ENCODE peak calls at places on chromosomes 12 and 14, in five cellular contexts. A, M, K, D and T are unnamed samples. For H3K4me1 and H3K36me3, the result is how much of the 10 kb centered on the place peaks cover.

GRCh38 chr12:119877639-119877948 is 474 bp upstream of the CIT start:
- DNase-seq in M (no peak), A (no peak), D (no peak), K (no peak), T (no peak)

GRCh38 chr12:109777544-109777943 is 55.7 kb downstream of the TRPV4 start:
- DNase-seq in D (no peak), M (peak), K (no peak), A (peak), T (no peak)

GRCh38 chr12:113439606-113440030 is 17.4 kb downstream of the SDSL start:
- DNase-seq in D (peak), A (peak), K (peak), M (no peak), T (no peak)

GRCh38 chr14:100875861-100876590 is 27.5 kb downstream of the RTL1 start:
- DNase-seq in D (no peak), K (no peak), A (no peak), M (peak), T (no peak)

GRCh38 chr12:71536939-71537622 is 97.5 kb downstream of the LGR5 start:
- DNase-seq in A (no peak), D (no peak), K (no peak), M (no peak), T (no peak)

GRCh38 chr12:78388461-78388860 is 476.1 kb upstream of the SYT1 start:
- DNase-seq in A (no peak), M (no peak), K (no peak), D (no peak), T (no peak)

GRCh38 chr12:109448272-109448671 is 28.8 kb downstream of the KCTD10 start:
- DNase-seq in M (no peak), K (no peak), D (no peak), A (no peak), T (no peak)

GRCh38 chr14:101506211-101506920 is 54.9 kb upstream of the DIO3 start:
- DNase-seq in D (peak), M (peak), A (no peak), K (no peak), T (peak)

GRCh38 chr12:40505327-40505726 is 186.9 kb upstream of the CNTN1 start:
- DNase-seq in D (no peak), A (no peak), K (no peak), M (no peak), T (no peak)

GRCh38 chr12:9064815-9065606 is 50.7 kb downstream of the A2M start:
- DNase-seq in K (peak), D (peak), M (peak), A (peak), T (peak)

GRCh38 chr14:90576581-90576980 is 179.8 kb downstream of the CALM1 start:
- DNase-seq in K (no peak), M (no peak), D (no peak), A (peak), T (no peak)

GRCh38 chr12:108063192-108063591 is 65.9 kb upstream of the WSCD2 start:
- DNase-seq in M (no peak), D (no peak), A (peak), K (peak), T (no peak)

GRCh38 chr14:36524220-36524837 is 4.3 kb upstream of the NKX2-1 start:
- DNase-seq in A (no peak), D (no peak), M (no peak), K (no peak), T (no peak)

DNA sequence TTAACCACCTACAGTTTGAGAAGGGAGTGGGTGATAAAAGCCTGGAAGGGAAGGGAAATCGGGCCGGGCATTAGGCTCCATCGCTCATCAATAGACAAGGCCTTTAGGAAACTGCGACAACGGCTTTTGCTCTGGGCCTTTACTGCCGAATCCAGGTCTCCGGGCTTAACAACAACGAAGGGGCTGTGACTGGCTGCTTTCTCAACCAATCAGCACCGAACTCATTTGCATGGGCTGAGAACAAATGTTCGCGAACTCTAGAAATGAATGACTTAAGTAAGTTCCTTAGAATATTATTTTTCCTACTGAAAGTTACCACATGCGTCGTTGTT is 263 bp upstream of the RNU7-1 start:
- DNase-seq in M (peak), D (peak), A (peak), K (peak), T (peak)
- H3K4me1 ChIP-seq in M (under half), D (under half), A (under half), K (under half), T (under half)

GRCh38 chr14:45128963-45129629 is 5.2 kb downstream of the FKBP3 start:
- DNase-seq in D (no peak), K (no peak), M (no peak), A (no peak), T (no peak)

GRCh38 chr14:45120109-45120508 is 14.2 kb downstream of the FKBP3 start:
- DNase-seq in K (no peak), D (no peak), A (no peak), M (no peak), T (no peak)

DNA sequence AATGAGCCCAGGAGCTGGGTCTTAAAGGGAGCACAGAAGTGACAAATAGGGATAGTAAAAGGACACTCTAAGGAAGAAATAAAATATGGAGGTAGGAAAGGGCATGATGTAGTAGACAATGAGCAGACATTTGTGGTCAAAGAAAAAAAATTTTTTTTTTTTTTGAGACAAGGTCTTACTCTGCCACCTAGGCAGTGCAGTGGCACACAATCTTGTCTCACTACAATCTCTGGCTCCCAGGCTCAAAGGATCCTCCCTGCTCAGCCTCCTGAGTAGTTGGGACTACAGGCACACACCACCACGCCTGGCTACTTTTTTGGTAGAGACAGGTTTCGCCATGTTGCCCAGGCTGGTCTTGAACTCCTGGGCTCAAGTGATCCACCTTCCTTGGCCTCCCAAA is 8.5 kb downstream of the FKBP3 start:
- DNase-seq in M (no peak), D (no peak), K (no peak), A (no peak), T (no peak)
- H3K36me3 ChIP-seq in M (half or more), D (under half), K (half or more), A (half or more), T (under half)

GRCh38 chr12:57154804-57155434 is 7.5 kb upstream of the LRP1-AS start:
- DNase-seq in D (no peak), M (no peak), K (no peak), A (no peak), T (no peak)
- H3K4me1 ChIP-seq in D (under half), M (half or more), K (under half), A (under half), T (under half)

DNA sequence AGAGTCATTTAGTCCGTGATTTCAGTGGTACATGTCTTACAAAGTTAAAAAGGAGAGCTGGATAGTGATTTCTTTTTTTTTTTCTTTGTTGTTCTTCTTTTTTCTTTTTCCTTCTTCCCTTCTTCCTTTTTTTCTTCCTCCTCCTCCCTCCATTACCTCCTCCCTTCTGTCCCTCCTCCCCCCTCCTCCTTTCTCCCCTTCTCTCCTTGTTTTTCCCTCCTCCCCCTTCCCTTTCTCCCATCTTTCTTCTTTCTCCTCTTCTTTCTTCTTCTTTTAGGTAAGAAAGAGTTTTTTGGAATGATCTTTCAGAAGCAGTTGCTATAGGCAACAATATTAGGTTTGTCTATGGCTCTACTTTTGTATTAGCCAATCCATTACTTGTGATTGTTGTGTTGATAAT is 368.6 kb downstream of the RAD51B start:
- DNase-seq in K (no peak), D (no peak), A (no peak), M (no peak), T (no peak)
- H3K36me3 ChIP-seq in K (under half), D (under half), A (under half), M (under half), T (under half)

GRCh38 chr12:42932937-42933336 is 343.4 kb upstream of the PRICKLE1 start:
- DNase-seq in A (no peak), M (no peak), K (no peak), D (no peak), T (no peak)
- H3K4me1 ChIP-seq in A (under half), M (under half), K (under half), D (under half), T (under half)

GRCh38 chr14:91996951-91997371 is 42.9 kb downstream of the TRIP11 start:
- DNase-seq in A (peak), M (no peak), K (peak), D (no peak), T (no peak)

GRCh38 chr14:92004062-92004461 is 35.8 kb downstream of the TRIP11 start:
- DNase-seq in M (no peak), K (no peak), D (no peak), A (peak), T (no peak)

GRCh38 chr14:91997492-91997891 is 42.4 kb downstream of the TRIP11 start:
- DNase-seq in M (no peak), D (no peak), K (no peak), A (peak), T (no peak)

DNA sequence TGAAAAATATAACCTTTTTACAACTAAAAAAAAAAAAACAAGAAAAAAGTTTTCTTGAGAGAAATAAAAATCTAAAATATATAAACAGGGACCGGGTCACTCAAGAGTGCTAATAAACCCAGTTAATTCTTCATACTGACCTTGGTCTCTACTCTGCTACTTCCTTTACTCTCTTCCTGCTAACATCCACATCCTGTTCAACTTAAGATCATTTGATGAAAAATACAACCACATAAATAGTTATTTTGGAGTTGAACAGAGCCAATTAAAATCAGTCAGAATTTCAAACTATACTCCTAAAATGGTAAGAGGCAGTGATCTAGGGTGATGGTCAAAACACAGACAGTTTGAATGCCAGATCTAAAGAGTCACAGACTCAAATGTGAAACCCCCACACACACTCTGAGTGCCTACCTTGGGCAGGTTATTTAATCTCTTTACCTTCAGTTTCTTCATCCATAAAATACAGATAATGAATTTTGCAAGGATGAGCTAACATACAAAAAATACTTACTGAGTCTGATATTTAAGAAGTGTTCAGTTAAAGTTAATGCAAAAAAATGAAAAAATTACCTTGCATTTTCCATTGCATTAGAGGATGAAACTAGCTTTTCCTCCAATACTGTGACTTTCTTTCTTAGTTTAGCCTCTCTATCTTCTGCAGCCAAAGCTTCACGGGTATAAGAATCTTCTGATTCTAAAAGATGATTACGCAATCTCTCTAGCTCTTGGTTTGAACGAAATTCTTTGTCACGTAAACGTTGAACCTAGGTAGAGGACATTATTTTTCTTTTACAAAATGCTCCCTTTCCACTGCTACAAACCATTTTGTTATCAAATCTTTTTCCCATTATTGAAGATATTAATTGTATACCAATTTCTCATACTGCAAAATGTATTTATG is 40.9 kb downstream of the TRIP11 start:
- DNase-seq in K (no peak), A (peak), D (no peak), M (no peak), T (no peak)
- H3K36me3 ChIP-seq in K (under half), A (under half), D (under half), M (under half), T (under half)

GRCh38 chr12:89453579-89453978 is 71.0 kb downstream of the GALNT4 start:
- DNase-seq in A (peak), K (no peak), M (no peak), D (no peak), T (no peak)
- H3K4me1 ChIP-seq in A (half or more), K (under half), M (under half), D (under half), T (under half)

DNA sequence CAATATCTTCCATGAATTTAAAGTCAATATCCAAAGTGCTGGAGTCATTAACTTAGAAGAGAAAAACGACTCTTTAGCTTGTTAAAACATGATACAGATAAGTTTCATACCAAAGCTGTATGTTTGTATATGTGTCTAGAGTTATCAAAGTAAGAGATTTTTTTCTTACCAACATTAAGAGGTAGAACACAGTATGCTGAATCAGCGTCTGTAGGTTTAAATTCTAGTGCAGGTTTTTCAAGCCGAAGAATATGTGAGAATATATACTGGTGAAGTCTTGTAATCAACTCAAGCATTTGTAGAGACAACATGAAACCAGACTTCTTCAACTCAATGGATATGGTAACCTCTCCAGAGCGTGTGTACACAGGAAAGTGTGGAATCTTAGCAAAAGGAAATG is 49.6 kb downstream of the DICER1 start:
- DNase-seq in A (no peak), K (no peak), D (no peak), M (no peak), T (no peak)
- H3K36me3 ChIP-seq in A (half or more), K (half or more), D (under half), M (half or more), T (under half)

GRCh38 chr14:86168376-86168775 is 638.4 kb downstream of the FLRT2 start:
- DNase-seq in K (no peak), D (no peak), A (no peak), M (no peak), T (no peak)
- H3K4me1 ChIP-seq in K (under half), D (under half), A (under half), M (under half), T (under half)

GRCh38 chr12:115964214-115964613 is 313.3 kb downstream of the MED13L start:
- DNase-seq in A (no peak), D (no peak), K (no peak), M (no peak), T (no peak)
- H3K36me3 ChIP-seq in A (half or more), D (under half), K (half or more), M (half or more), T (under half)